ENCODE peak calls at places on chromosome 22, in five cellular contexts. L, D, H, X and V are unnamed samples.

GRCh38 chr22:49717322-49717919 is 110.3 kb downstream of the BRD1 start:
- DNase-seq in D (no peak), L (no peak), H (no peak), X (no peak), V (no peak)

GRCh38 chr22:27919943-27920755 is 1.1 kb upstream of the PITPNB start:
- DNase-seq in L (no peak), D (peak), X (peak), H (peak), V (peak)

GRCh38 chr22:29820941-29821789 is 16.9 kb downstream of the ASCC2 start:
- DNase-seq in H (peak), X (peak), L (no peak), D (no peak), V (no peak)

GRCh38 chr22:49573109-49573765 is 254.4 kb downstream of the BRD1 start:
- DNase-seq in L (no peak), H (no peak), X (no peak), D (peak), V (no peak)

GRCh38 chr22:19291218-19291579 is 320 bp downstream of the CLTCL1 start:
- DNase-seq in D (peak), L (no peak), X (no peak), H (no peak), V (no peak)

GRCh38 chr22:26287382-26288228 is 118.3 kb downstream of the SEZ6L start:
- DNase-seq in H (no peak), X (no peak), D (no peak), L (no peak), V (no peak)

GRCh38 chr22:27437570-27437969 is 364.0 kb downstream of the MN1 start:
- DNase-seq in X (no peak), H (no peak), D (no peak), L (no peak), V (no peak)

GRCh38 chr22:49672013-49672516 is 155.6 kb downstream of the BRD1 start:
- DNase-seq in D (no peak), X (no peak), H (no peak), L (no peak), V (no peak)

GRCh38 chr22:48473202-48473601 is 1354.5 kb downstream of the BRD1 start:
- DNase-seq in X (no peak), H (no peak), L (no peak), D (peak), V (no peak)

GRCh38 chr22:24005201-24005600 is at the start of gene GSTT4:
- DNase-seq in X (no peak), H (no peak), L (no peak), D (no peak), V (no peak)

GRCh38 chr22:37262346-37262745 is 18.3 kb upstream of the RAC2 start:
- DNase-seq in X (no peak), H (no peak), D (peak), L (no peak), V (no peak)

GRCh38 chr22:23833911-23834317 is 4.9 kb downstream of the DERL3 start:
- DNase-seq in D (no peak), H (no peak), X (no peak), L (no peak), V (no peak)

GRCh38 chr22:19232620-19233019 is 54.1 kb upstream of the SLC25A1 start:
- DNase-seq in H (no peak), D (no peak), X (no peak), L (no peak), V (no peak)

GRCh38 chr22:44256860-44257560 is 55.7 kb downstream of the SHISAL1 start:
- DNase-seq in D (peak), L (no peak), H (no peak), X (no peak), V (no peak)

GRCh38 chr22:49538006-49538405 is 289.7 kb downstream of the BRD1 start:
- DNase-seq in D (peak), X (no peak), H (no peak), L (no peak), V (no peak)

GRCh38 chr22:50672471-50673230 is at the start of gene SHANK3:
- DNase-seq in D (no peak), H (no peak), X (no peak), L (no peak), V (no peak)

GRCh38 chr22:28656156-28656555 is 23.5 kb downstream of the TTC28 start:
- DNase-seq in L (no peak), X (no peak), H (no peak), D (no peak), V (no peak)

GRCh38 chr22:50581950-50582561 is 593 bp downstream of the CHKB start:
- DNase-seq in H (peak), D (no peak), L (no peak), X (peak), V (no peak)

DNA sequence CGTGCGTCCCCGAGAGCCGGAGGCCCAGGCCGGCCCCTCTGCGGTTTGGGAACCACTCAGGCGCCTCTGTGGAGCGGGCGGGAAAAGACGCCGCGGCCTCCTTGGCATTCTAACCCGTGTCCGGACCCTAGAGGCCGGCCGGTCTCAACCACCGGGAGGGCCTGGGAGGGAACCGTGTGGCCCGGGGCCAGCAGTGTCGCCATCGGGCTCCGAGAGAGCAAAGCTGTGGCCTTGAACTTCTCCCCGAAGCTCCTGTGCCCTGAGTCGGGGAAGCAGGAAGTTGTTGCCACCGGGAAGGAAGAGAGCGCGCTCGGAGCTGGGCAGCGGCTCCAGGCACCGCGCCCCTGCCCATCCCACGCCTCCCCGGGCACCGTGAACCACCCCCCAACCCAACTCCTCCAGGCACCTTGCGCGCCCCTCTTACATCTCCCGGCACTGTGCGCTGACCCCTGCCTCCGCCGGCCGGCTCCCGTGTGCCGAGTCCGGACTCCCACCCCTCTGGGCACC is 80.1 kb upstream of the PPARA start:
- DNase-seq in L (no peak), X (peak), H (no peak), D (peak), V (no peak)
- H3K23ac ChIP-seq in L (no peak), X (no peak), H (no peak), D (no peak), V (peak)

DNA sequence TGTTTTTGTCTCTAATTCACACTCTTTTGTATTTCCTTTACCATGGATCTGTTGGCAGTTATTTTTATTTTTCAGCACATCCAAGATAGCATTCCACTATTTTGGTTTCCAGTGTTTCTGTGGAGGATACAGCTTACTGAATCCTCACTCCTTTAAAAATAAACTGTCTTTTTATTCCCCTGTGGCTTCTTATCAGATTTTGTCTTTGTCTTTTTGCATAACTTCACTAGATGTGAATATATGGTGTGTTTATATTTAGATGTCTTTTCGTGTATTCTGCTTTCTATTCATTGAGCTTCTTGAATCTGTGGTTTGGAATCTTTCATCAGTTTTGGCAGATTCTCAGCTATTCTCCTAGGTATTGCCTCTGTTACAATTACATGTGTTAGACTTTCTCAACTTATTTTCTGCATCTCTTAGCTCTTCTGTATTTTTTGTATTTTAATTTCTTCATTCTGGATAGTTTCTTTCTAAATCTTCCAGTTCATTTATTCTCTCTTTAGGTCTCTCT is 7.4 kb upstream of the ATXN10 start:
- DNase-seq in X (no peak), H (no peak), D (no peak), L (no peak), V (no peak)
- H2BK12ac ChIP-seq in X (no peak), H (no peak), D (no peak), L (no peak), V (no peak)

GRCh38 chr22:40004836-40005235 is 10.1 kb downstream of the FAM83F start:
- DNase-seq in X (no peak), D (no peak), L (no peak), H (no peak), V (no peak)
- H3K23ac ChIP-seq in X (no peak), D (no peak), L (no peak), H (no peak), V (no peak)

DNA sequence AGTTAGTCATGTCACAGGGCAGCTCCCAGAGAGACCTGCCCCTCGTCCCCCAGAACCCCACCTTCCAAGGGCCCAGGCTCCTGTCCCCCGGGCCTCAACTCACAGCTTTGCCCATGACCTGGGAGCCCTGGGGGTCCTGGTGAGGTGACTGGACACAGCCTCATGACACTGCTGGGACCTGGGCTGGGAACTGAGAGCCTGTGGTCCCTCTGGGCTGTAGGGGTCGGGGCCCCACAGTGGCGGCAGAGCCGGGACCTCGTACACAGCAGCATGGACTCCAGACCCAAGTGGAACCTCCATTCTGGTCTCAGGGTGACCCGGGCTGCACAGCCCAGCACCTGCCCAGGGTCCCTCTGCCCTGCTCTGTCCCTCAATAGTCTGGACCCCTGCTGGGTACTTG is 6.9 kb downstream of the APOBEC3A start:
- DNase-seq in X (no peak), L (no peak), H (no peak), D (no peak), V (no peak)
- H2BK12ac ChIP-seq in X (no peak), L (peak), H (no peak), D (no peak), V (peak)